ENCODE peak calls at places on chromosomes 1 and 21, in seven cellular contexts. One of them, this sample, is unnamed.

GRCh38 chr21:36567216-36567917 is 87.4 kb upstream of the CLDN14 start:
- DNase-seq in CD4-positive, alpha-beta T cell: no peak
- DNase-seq in AG09319: no peak
- DNase-seq in H1: no peak
- DNase-seq in iPS-NIHi11: no peak
- DNase-seq in ascending aorta: no peak
- DNase-seq in stimulated activated CD4-positive, alpha-beta T cell treated with anti-CD3 and anti-CD28 coated beads, Interleukin-15, amount 100 ng/mL, for 1 hour: no peak
- DNase-seq in this sample: no peak

GRCh38 chr1:107318932-107319331 is 178.1 kb downstream of the NTNG1 start:
- DNase-seq in CD4-positive, alpha-beta T cell: no peak
- DNase-seq in AG09319: no peak
- DNase-seq in H1: no peak
- DNase-seq in iPS-NIHi11: no peak
- DNase-seq in ascending aorta: no peak
- DNase-seq in stimulated activated CD4-positive, alpha-beta T cell treated with anti-CD3 and anti-CD28 coated beads, Interleukin-15, amount 100 ng/mL, for 1 hour: no peak
- DNase-seq in this sample: peak

GRCh38 chr1:51644533-51645197 is 27.8 kb downstream of the OSBPL9 start:
- DNase-seq in CD4-positive, alpha-beta T cell: no peak
- DNase-seq in AG09319: no peak
- DNase-seq in H1: peak
- DNase-seq in iPS-NIHi11: no peak
- DNase-seq in ascending aorta: no peak
- DNase-seq in stimulated activated CD4-positive, alpha-beta T cell treated with anti-CD3 and anti-CD28 coated beads, Interleukin-15, amount 100 ng/mL, for 1 hour: no peak
- DNase-seq in this sample: no peak

GRCh38 chr21:42671778-42672593 is 18.6 kb downstream of the PDE9A start:
- DNase-seq in CD4-positive, alpha-beta T cell: no peak
- DNase-seq in AG09319: no peak
- DNase-seq in H1: no peak
- DNase-seq in iPS-NIHi11: no peak
- DNase-seq in ascending aorta: no peak
- DNase-seq in stimulated activated CD4-positive, alpha-beta T cell treated with anti-CD3 and anti-CD28 coated beads, Interleukin-15, amount 100 ng/mL, for 1 hour: no peak
- DNase-seq in this sample: no peak

GRCh38 chr1:27719286-27720251 is 6.2 kb upstream of the FAM76A start:
- DNase-seq in CD4-positive, alpha-beta T cell: no peak
- DNase-seq in AG09319: no peak
- DNase-seq in H1: no peak
- DNase-seq in iPS-NIHi11: no peak
- DNase-seq in ascending aorta: no peak
- DNase-seq in stimulated activated CD4-positive, alpha-beta T cell treated with anti-CD3 and anti-CD28 coated beads, Interleukin-15, amount 100 ng/mL, for 1 hour: no peak
- DNase-seq in this sample: no peak

GRCh38 chr1:203065191-203065590 is 20.6 kb downstream of the MYOG start:
- DNase-seq in CD4-positive, alpha-beta T cell: no peak
- DNase-seq in AG09319: no peak
- DNase-seq in H1: no peak
- DNase-seq in iPS-NIHi11: no peak
- DNase-seq in ascending aorta: no peak
- DNase-seq in stimulated activated CD4-positive, alpha-beta T cell treated with anti-CD3 and anti-CD28 coated beads, Interleukin-15, amount 100 ng/mL, for 1 hour: no peak
- DNase-seq in this sample: no peak

GRCh38 chr1:174743654-174744561 is 255.8 kb upstream of the CACYBP start:
- DNase-seq in CD4-positive, alpha-beta T cell: no peak
- DNase-seq in AG09319: peak
- DNase-seq in H1: no peak
- DNase-seq in iPS-NIHi11: peak
- DNase-seq in ascending aorta: no peak
- DNase-seq in stimulated activated CD4-positive, alpha-beta T cell treated with anti-CD3 and anti-CD28 coated beads, Interleukin-15, amount 100 ng/mL, for 1 hour: no peak
- DNase-seq in this sample: peak

GRCh38 chr1:28928306-28928987 is 14.1 kb downstream of the EPB41 start:
- DNase-seq in CD4-positive, alpha-beta T cell: no peak
- DNase-seq in AG09319: no peak
- DNase-seq in H1: no peak
- DNase-seq in iPS-NIHi11: no peak
- DNase-seq in ascending aorta: no peak
- DNase-seq in stimulated activated CD4-positive, alpha-beta T cell treated with anti-CD3 and anti-CD28 coated beads, Interleukin-15, amount 100 ng/mL, for 1 hour: no peak
- DNase-seq in this sample: no peak

GRCh38 chr1:231194843-231195516 is 33.1 kb downstream of the TRIM67 start:
- DNase-seq in CD4-positive, alpha-beta T cell: no peak
- DNase-seq in AG09319: no peak
- DNase-seq in H1: no peak
- DNase-seq in iPS-NIHi11: no peak
- DNase-seq in ascending aorta: no peak
- DNase-seq in stimulated activated CD4-positive, alpha-beta T cell treated with anti-CD3 and anti-CD28 coated beads, Interleukin-15, amount 100 ng/mL, for 1 hour: no peak
- DNase-seq in this sample: no peak

GRCh38 chr1:1665815-1666251 is 7.0 kb upstream of the CDK11B start:
- DNase-seq in CD4-positive, alpha-beta T cell: peak
- DNase-seq in AG09319: no peak
- DNase-seq in H1: no peak
- DNase-seq in iPS-NIHi11: peak
- DNase-seq in ascending aorta: no peak
- DNase-seq in stimulated activated CD4-positive, alpha-beta T cell treated with anti-CD3 and anti-CD28 coated beads, Interleukin-15, amount 100 ng/mL, for 1 hour: no peak
- DNase-seq in this sample: no peak

This sample was measured in germinal center.